ENCODE peak calls at places on chromosomes 6 and 20, in four cellular contexts. W is heart left ventricle, L is pons, B is GM12892. R is an unnamed sample.

GRCh38 chr20:62608218-62608565 is 34.1 kb upstream of the SLCO4A1 start:
- DNase-seq in W (no peak), L (no peak), B (no peak), R (no peak)

GRCh38 chr6:4059115-4059777 is 19.7 kb downstream of the FAM217A start:
- DNase-seq in W (no peak), L (no peak), B (no peak), R (no peak)

GRCh38 chr6:147200711-147201110 is 3.5 kb upstream of the STXBP5 start:
- DNase-seq in W (no peak), L (no peak), B (no peak), R (no peak)

GRCh38 chr6:138577151-138577915 is 78.0 kb upstream of the NHSL1 start:
- DNase-seq in W (no peak), L (no peak), B (no peak), R (no peak)

GRCh38 chr6:154341876-154342275 is 14.7 kb downstream of the IPCEF1 start:
- DNase-seq in W (no peak), L (no peak), B (no peak), R (no peak)

GRCh38 chr20:63448050-63448449 is 24.4 kb downstream of the KCNQ2 start:
- DNase-seq in W (no peak), L (no peak), B (no peak), R (no peak)

GRCh38 chr6:117605169-117605826 is 3.0 kb upstream of the GOPC start:
- DNase-seq in W (peak; percentile 21), L (peak; percentile 84), B (no peak), R (peak; percentile 63)

GRCh38 chr6:162512744-162513143 is 214.8 kb downstream of the PRKN start:
- DNase-seq in W (no peak), L (no peak), B (no peak), R (no peak)

GRCh38 chr6:156994215-156995076 is 217.3 kb downstream of the ARID1B start:
- DNase-seq in W (peak; percentile 25), L (no peak), B (no peak), R (no peak)

R was measured in midbrain.